ENCODE peak calls at places on chromosomes 3 and 15, in five cellular contexts. J is PC-3, D is GM23338, U is HCT116, C is GM23248. T is an unnamed sample.

GRCh38 chr3:151838574-151839312 is 24.8 kb downstream of the AADAC start:
- DNase-seq in U (peak; percentile 75), C (peak; percentile 93), D (peak; percentile 91), J (peak; percentile 88), T (peak; percentile 89)

GRCh38 chr3:16311960-16312451 is 47.0 kb downstream of the OXNAD1 start:
- DNase-seq in D (no peak), U (no peak), C (peak; percentile 89), J (no peak), T (no peak)

GRCh38 chr3:108035751-108036150 is 55.1 kb downstream of the CD47 start:
- DNase-seq in C (no peak), J (no peak), D (peak; percentile 12), U (no peak), T (no peak)

GRCh38 chr3:152595975-152596832 is 238.7 kb upstream of the P2RY1 start:
- DNase-seq in J (no peak), C (peak; percentile 68), D (no peak), U (no peak), T (peak; percentile 34)

GRCh38 chr15:41258706-41259471 is 27.8 kb downstream of the CHP1 start:
- DNase-seq in C (peak; percentile 53), J (peak; percentile 91), D (no peak), U (no peak), T (peak; percentile 62)

GRCh38 chr3:151372063-151372820 is 12.3 kb downstream of the P2RY12 start:
- DNase-seq in U (no peak), C (peak; percentile 74), J (peak; percentile 59), D (no peak), T (no peak)

GRCh38 chr3:174156200-174156599 is 702.9 kb upstream of the NAALADL2 start:
- DNase-seq in C (no peak), J (no peak), U (no peak), D (no peak), T (no peak)

GRCh38 chr15:26891448-26891881 is 24.6 kb downstream of the GABRA5 start:
- DNase-seq in C (peak; percentile 77), U (no peak), D (peak; percentile 93), J (peak; percentile 88), T (peak; percentile 88)

GRCh38 chr3:114487502-114487901 is 193.7 kb downstream of the TIGIT start:
- DNase-seq in D (no peak), C (no peak), J (no peak), U (no peak), T (no peak)

GRCh38 chr15:79724312-79724711 is 172.5 kb downstream of the MTHFS start:
- DNase-seq in C (peak; percentile 69), D (no peak), J (peak; percentile 29), U (no peak), T (no peak)

GRCh38 chr3:119437852-119438251 is 25.6 kb downstream of the TMEM39A start:
- DNase-seq in D (no peak), J (no peak), U (no peak), C (no peak), T (no peak)

GRCh38 chr3:51378075-51378474 is 7.0 kb upstream of the MANF start:
- DNase-seq in U (no peak), D (no peak), C (no peak), J (no peak), T (no peak)

GRCh38 chr3:129278970-129279906 is 568 bp downstream of the HMCES start:
- DNase-seq in D (peak; percentile 81), J (peak; percentile 60), U (peak; percentile 10), C (peak; percentile 80), T (peak; percentile 71)

GRCh38 chr15:100248236-100248635 is 93.5 kb downstream of the ADAMTS17 start:
- DNase-seq in U (no peak), D (no peak), C (no peak), J (no peak), T (no peak)

GRCh38 chr15:90336705-90337141 is 15.4 kb upstream of the ZNF774 start:
- DNase-seq in D (no peak), C (peak; percentile 75), U (no peak), J (peak; percentile 98), T (no peak)

GRCh38 chr3:68878322-68878721 is 54.0 kb downstream of the TAFA4 start:
- DNase-seq in C (peak; percentile 48), J (peak; percentile 21), D (peak; percentile 60), U (no peak), T (peak; percentile 36)

GRCh38 chr3:10867384-10867783 is 51.4 kb downstream of the SLC6A11 start:
- DNase-seq in U (no peak), C (peak; percentile 34), D (peak; percentile 75), J (no peak), T (peak; percentile 50)

GRCh38 chr15:41561777-41562145 is 2.7 kb downstream of the TYRO3 start:
- DNase-seq in U (no peak), C (peak; percentile 23), J (no peak), D (peak; percentile 67), T (no peak)

GRCh38 chr3:194588741-194589140 is 44.5 kb downstream of the TMEM44 start:
- DNase-seq in J (no peak), D (no peak), U (no peak), C (peak; percentile 14), T (no peak)

GRCh38 chr15:76492538-76492937 is 156.0 kb downstream of the ISL2 start:
- DNase-seq in C (no peak), D (no peak), J (no peak), U (no peak), T (no peak)

GRCh38 chr15:65887565-65887964 is 18.3 kb downstream of the RAB11A start:
- DNase-seq in U (no peak), J (no peak), C (no peak), D (no peak), T (no peak)

GRCh38 chr15:83380682-83381081 is 66.5 kb upstream of the SH3GL3 start:
- DNase-seq in D (peak; percentile 34), J (peak; percentile 78), U (peak; percentile 69), C (peak; percentile 71), T (peak; percentile 45)

GRCh38 chr3:98780343-98780742 is 17.2 kb downstream of the ST3GAL6 start:
- DNase-seq in C (no peak), U (no peak), D (no peak), J (no peak), T (no peak)

GRCh38 chr15:48392356-48392755 is 61.1 kb downstream of the DUT start:
- DNase-seq in U (no peak), D (no peak), C (peak; percentile 56), J (no peak), T (peak; percentile 16)

GRCh38 chr15:26355671-26356070 is 417.2 kb downstream of the GABRB3 start:
- DNase-seq in C (no peak), D (peak; percentile 43), J (no peak), U (no peak), T (no peak)

GRCh38 chr3:58874795-58875194 is 175.0 kb downstream of the CFAP20DC start:
- DNase-seq in D (no peak), C (peak; percentile 70), J (peak; percentile 88), U (peak; percentile 64), T (no peak)

GRCh38 chr3:90005448-90005847 is 898.0 kb downstream of the EPHA3 start:
- DNase-seq in D (no peak), J (no peak), U (no peak), C (no peak), T (no peak)

GRCh38 chr15:80549191-80549590 is 145.0 kb downstream of the ARNT2 start:
- DNase-seq in U (no peak), C (peak; percentile 75), J (peak; percentile 43), D (no peak), T (no peak)

GRCh38 chr15:37818152-37818677 is 116.2 kb upstream of the TMCO5A start:
- DNase-seq in U (no peak), C (no peak), D (no peak), J (no peak), T (no peak)

GRCh38 chr3:194686816-194687637 is 1.3 kb downstream of the FAM43A start:
- DNase-seq in U (no peak), D (peak; percentile 76), J (peak; percentile 34), C (peak; percentile 76), T (peak; percentile 57)

GRCh38 chr3:88031543-88032148 is 27.2 kb downstream of the CGGBP1 start:
- DNase-seq in D (peak; percentile 2), C (peak; percentile 66), J (peak; percentile 49), U (no peak), T (no peak)

GRCh38 chr3:61922118-61922517 is 360.7 kb downstream of the PTPRG start:
- DNase-seq in C (peak; percentile 18), D (no peak), J (no peak), U (no peak), T (no peak)

GRCh38 chr3:184230081-184230602 is 757 bp downstream of the VWA5B2 start:
- DNase-seq in J (no peak), C (peak; percentile 20), U (no peak), D (peak; percentile 44), T (peak; percentile 60)
- TF ChIP-seq EZH2 in J (peak; percentile 35), C (no peak), U (no peak), D (peak; percentile 1), T (peak; percentile 24)

GRCh38 chr3:29215948-29216347 is 64.9 kb upstream of the RBMS3 start:
- DNase-seq in D (no peak), J (peak; percentile 39), C (peak; percentile 42), U (no peak), T (no peak)

DNA sequence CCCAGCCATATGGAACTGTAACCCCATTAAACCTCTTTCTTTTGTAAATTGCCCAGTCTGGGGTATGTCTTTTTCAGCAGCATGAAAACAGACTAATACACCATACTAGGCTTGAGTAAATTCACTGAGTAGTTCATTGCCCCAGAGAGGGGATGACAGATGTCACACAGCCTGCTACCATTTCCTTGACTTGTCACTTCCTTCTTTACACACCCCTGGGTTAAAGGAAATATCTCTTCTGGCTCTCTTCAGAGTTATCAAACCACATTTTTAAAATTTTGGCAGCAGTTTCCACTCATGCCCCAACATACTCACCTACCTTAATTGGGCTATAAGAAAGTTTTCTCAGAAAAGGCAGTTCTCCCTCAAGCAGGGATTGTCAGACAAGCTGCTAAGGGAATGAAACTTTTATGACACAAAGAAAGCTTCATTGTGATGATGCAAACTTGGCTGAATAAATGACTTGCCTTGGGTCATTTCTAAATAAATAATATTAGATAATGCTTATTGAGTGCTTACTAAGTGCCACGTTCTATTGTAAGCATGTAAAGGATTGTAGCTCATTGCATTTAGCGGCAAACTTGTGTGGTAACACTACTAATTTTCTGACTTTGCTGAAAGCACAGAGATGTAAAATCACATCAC is 68.0 kb upstream of the RBMS3 start:
- DNase-seq in J (peak; percentile 43), U (no peak), C (no peak), D (no peak), T (no peak)
- TF ChIP-seq EZH2phosphoT487 in J (no peak), U (no peak), C (no peak), D (no peak), T (no peak)

DNA sequence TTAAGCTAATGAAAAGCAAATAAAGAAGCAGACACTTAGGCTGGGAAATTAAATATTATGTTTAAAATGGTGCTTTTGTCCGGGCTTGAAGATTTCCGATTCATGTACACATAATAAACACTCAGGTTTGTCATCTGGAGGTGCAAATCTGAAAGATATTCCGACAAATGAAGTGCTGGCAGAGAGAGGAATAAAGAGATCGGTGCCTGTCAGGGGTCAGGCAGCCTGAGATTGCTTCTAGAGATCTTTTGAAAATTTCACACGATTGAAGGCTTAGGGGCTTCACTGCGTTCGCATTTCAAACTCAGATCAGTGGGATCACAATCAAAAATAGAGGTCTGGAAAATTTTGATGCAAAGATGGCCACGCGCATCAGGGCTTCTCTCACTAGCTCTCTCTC is 33.2 kb downstream of the NR2F2 start:
- DNase-seq in C (no peak), D (peak; percentile 18), J (no peak), U (no peak), T (no peak)
- TF ChIP-seq EZH2 in C (no peak), D (peak; percentile 58), J (no peak), U (no peak), T (no peak)

GRCh38 chr15:31215490-31216209 is 111.0 kb upstream of the KLF13 start:
- DNase-seq in J (peak; percentile 62), C (peak; percentile 77), D (peak; percentile 88), U (no peak), T (peak; percentile 86)
- TF ChIP-seq EZH2phosphoT487 in J (no peak), C (no peak), D (no peak), U (no peak), T (no peak)